ENCODE peak calls at places on chromosome 11, in six cellular contexts. A, S, X, D, L and K are unnamed samples.

GRCh38 chr11:76279651-76280050 is 73.3 kb upstream of the WNT11 start:
- DNase-seq in S (no peak), L (no peak), D (no peak), A (no peak), X (no peak), K (no peak)

GRCh38 chr11:113332638-113333329 is 18.4 kb downstream of the TTC12 start:
- DNase-seq in D (no peak), L (no peak), S (no peak), X (no peak), A (no peak), K (no peak)

GRCh38 chr11:14310696-14311095 is 48.3 kb downstream of the RRAS2 start:
- DNase-seq in X (no peak), L (no peak), S (no peak), D (no peak), A (no peak), K (no peak)

GRCh38 chr11:115769891-115770290 is 265.7 kb upstream of the CADM1 start:
- DNase-seq in D (no peak), X (no peak), L (no peak), A (no peak), S (no peak), K (no peak)

GRCh38 chr11:86799680-86800075 is 664 bp upstream of the PRSS23 start:
- DNase-seq in D (no peak), X (no peak), S (no peak), A (peak; percentile 61), L (peak; percentile 70), K (peak; percentile 15)

GRCh38 chr11:38791346-38791961 is 2193.4 kb upstream of the RAG2 start:
- DNase-seq in D (no peak), S (peak; percentile 12), A (peak; percentile 62), X (no peak), L (no peak), K (peak; percentile 39)

GRCh38 chr11:981764-982163 is 54.8 kb downstream of the MUC6 start:
- DNase-seq in A (no peak), D (no peak), L (no peak), X (no peak), S (no peak), K (no peak)

GRCh38 chr11:46352063-46352841 is 5.0 kb downstream of the DGKZ start:
- DNase-seq in S (peak; percentile 60), L (no peak), A (peak; percentile 46), X (no peak), D (no peak), K (peak; percentile 80)

GRCh38 chr11:34570584-34570983 is 50.3 kb upstream of the EHF start:
- DNase-seq in L (no peak), D (no peak), X (no peak), A (no peak), S (no peak), K (no peak)

GRCh38 chr11:296976-297665 is 2.2 kb downstream of the IFITM5 start:
- DNase-seq in X (no peak), L (peak; percentile 61), A (no peak), D (no peak), S (no peak), K (no peak)

GRCh38 chr11:18132341-18132740 is at the start of gene MRGPRX3:
- DNase-seq in S (no peak), D (no peak), A (no peak), L (no peak), X (no peak), K (no peak)

GRCh38 chr11:118002010-118002540 is 15.9 kb downstream of the IL10RA start:
- DNase-seq in A (no peak), S (no peak), D (no peak), L (no peak), X (no peak), K (no peak)

GRCh38 chr11:17563248-17563647 is 16.2 kb downstream of the OTOG start:
- DNase-seq in D (peak; percentile 69), X (no peak), L (no peak), A (peak; percentile 18), S (no peak), K (no peak)

GRCh38 chr11:697028-697491 is 1.4 kb downstream of the TMEM80 start:
- DNase-seq in X (peak; percentile 52), S (no peak), D (no peak), A (no peak), L (no peak), K (no peak)

GRCh38 chr11:70881948-70882715 is 370.2 kb downstream of the SHANK2 start:
- DNase-seq in D (no peak), S (no peak), A (no peak), X (no peak), L (no peak), K (no peak)

GRCh38 chr11:101063706-101064105 is 65.9 kb downstream of the PGR start:
- DNase-seq in S (no peak), A (no peak), L (no peak), X (no peak), D (no peak), K (no peak)

GRCh38 chr11:92423133-92423532 is 198.5 kb downstream of the FAT3 start:
- DNase-seq in D (no peak), S (no peak), L (no peak), X (no peak), A (no peak), K (no peak)

GRCh38 chr11:1341928-1342524 is 32.6 kb upstream of the TOLLIP start:
- DNase-seq in L (no peak), X (no peak), A (peak; percentile 68), D (no peak), S (no peak), K (no peak)

GRCh38 chr11:32562839-32563599 is 20.6 kb upstream of the EIF3M start:
- DNase-seq in S (no peak), X (no peak), A (no peak), D (no peak), L (no peak), K (no peak)

GRCh38 chr11:2929880-2930704 is 872 bp upstream of the PHLDA2 start:
- DNase-seq in X (peak; percentile 68), L (peak; percentile 70), S (peak; percentile 36), D (no peak), A (peak; percentile 75), K (peak; percentile 38)

GRCh38 chr11:130086627-130087026 is 16.9 kb downstream of the APLP2 start:
- DNase-seq in L (no peak), A (no peak), D (no peak), X (no peak), S (no peak), K (no peak)

GRCh38 chr11:37108436-37109204 is 510.6 kb upstream of the RAG2 start:
- DNase-seq in S (no peak), L (no peak), D (no peak), X (no peak), A (no peak), K (no peak)

DNA sequence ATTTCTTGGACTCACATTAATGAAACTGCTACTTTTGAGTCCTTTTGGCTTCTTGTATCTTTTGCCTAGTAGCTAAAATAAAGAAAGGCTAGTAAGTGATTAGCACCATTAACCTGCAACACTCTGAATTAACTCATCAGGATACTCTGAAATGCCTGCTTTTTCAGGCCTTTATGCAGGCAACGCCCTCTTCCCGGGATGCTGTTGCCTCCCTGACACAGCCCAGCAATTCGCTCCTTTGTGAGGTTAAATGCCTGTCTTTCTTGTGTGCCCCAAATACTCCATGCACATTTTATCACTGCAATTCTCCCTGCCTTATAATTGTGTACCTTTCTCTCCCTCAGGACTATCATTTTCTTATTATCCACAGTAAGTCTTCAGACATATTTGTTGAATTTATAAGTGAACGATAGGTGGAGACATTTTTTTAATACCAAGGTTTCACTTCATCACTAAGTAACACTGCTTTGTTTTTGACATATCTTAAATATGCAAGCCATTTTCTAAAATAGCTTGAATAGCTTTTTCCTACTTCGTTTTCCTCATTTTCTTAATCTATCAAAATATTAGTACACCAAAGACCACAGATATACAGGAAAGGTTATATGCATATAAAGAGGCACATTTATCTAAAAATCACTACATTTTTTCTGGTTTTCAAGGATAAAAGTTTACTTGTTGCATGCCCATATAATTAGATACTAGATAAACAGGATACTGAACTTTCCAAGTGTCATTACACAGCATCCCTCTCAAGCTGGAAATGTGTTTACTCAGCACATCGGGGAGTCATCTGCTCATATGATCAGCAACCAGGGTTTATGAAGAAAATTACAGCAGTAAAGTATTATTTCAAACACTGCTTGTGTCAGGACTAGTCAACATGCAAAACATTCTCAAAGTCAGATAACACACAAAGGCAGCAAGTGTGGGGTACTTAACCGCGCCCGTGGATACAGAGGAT is 48.5 kb upstream of the DDI1 start:
- DNase-seq in X (no peak), D (no peak), S (no peak), L (no peak), A (no peak), K (no peak)
- TF ChIP-seq CTCF in X (no peak), D (no peak), S (no peak), L (no peak), A (no peak), K (no peak)

GRCh38 chr11:126816655-126817054 is 183.9 kb downstream of the KIRREL3 start:
- DNase-seq in L (no peak), X (no peak), D (no peak), A (no peak), S (no peak), K (no peak)
- TF ChIP-seq CTCF in L (no peak), X (no peak), D (no peak), A (no peak), S (no peak), K (no peak)

GRCh38 chr11:63906087-63906486 is 10.9 kb downstream of the RCOR2 start:
- DNase-seq in L (no peak), S (no peak), D (no peak), X (no peak), A (no peak), K (no peak)

GRCh38 chr11:63907063-63907462 is 9.9 kb downstream of the RCOR2 start:
- DNase-seq in X (no peak), D (no peak), L (no peak), S (no peak), A (no peak), K (no peak)

GRCh38 chr11:63907808-63908530 is 9.0 kb downstream of the RCOR2 start:
- DNase-seq in X (no peak), S (no peak), D (no peak), A (no peak), L (no peak), K (no peak)

GRCh38 chr11:63905179-63905578 is 11.8 kb downstream of the RCOR2 start:
- DNase-seq in A (no peak), L (peak; percentile 69), X (no peak), D (no peak), S (no peak), K (no peak)

DNA sequence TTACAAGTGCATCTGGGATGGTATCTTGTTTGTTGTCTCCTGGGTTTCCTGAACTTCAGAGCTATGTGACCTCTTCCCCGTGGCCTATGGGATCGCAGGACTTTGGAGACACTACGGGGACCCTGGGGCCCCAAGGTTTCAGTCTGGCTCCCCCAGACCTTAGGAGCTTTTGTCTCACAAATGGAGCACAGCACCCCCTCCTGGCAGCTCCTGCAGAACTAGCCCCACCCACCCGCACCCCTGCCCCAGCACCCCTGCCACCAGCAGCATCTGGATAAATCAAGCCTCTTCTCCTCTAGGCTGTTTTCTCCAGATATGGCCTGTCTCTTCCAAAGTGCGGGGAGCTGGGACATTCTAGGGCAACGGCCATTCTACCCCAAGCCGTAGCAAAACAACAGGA is 10.4 kb downstream of the RCOR2 start:
- DNase-seq in D (no peak), A (no peak), S (no peak), X (no peak), L (no peak), K (peak; percentile 40)
- TF ChIP-seq CTCF in D (no peak), A (peak; percentile 40), S (peak; percentile 35), X (peak; percentile 39), L (no peak), K (no peak)

DNA sequence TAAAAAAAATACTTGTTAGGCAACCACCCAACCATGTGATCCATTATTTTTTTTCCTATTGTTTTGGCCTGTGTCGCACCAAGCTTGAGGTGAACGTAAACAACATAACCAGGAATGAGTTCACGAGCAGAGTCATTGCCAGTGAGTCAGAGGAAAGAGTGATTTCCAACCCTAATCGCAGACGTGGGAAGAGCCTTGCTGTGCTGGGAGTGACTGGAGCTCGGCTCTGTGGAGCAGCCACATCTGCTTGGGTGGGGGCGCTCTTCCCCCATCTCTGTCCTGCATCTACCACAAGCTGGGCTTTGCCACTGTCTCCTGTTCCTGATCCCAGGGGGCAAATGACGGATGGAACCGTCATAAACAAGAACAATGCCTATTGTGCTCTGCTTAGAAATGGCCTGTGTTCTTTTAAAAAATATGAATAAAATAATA is 210.0 kb downstream of the KIRREL3 start:
- DNase-seq in S (no peak), A (peak; percentile 63), X (no peak), D (no peak), L (no peak), K (no peak)
- TF ChIP-seq CTCF in S (no peak), A (peak; percentile 23), X (no peak), D (no peak), L (no peak), K (no peak)